ENCODE peak calls at places on chromosomes 11 and 22, in nine cellular contexts. U is RWPE2, V is HepG2, G is aorta, Y is psoas muscle, W is PC-3, Z is lower lobe of right lung, A is heart left ventricle, C is pancreas. K is an unnamed sample.

GRCh38 chr11:8251767-8252295 is 11.8 kb downstream of the LMO1 start:
- ATAC-seq in C (no peak), Z (no peak), V (no peak), Y (no peak), W (no peak), U (no peak), G (no peak), A (no peak), K (no peak)

GRCh38 chr11:65308281-65308891 is 6.3 kb upstream of the CDC42EP2 start:
- ATAC-seq in Y (no peak), U (peak), A (peak), G (no peak), W (peak), C (no peak), Z (peak), V (no peak), K (no peak)

GRCh38 chr11:66052664-66052982 is 459 bp downstream of the SF3B2 start:
- ATAC-seq in G (no peak), W (no peak), Y (no peak), C (no peak), A (no peak), Z (no peak), U (no peak), V (no peak), K (no peak)

GRCh38 chr22:24584871-24585411 is 7.9 kb downstream of the LRRC75B start:
- ATAC-seq in Y (no peak), W (no peak), G (no peak), C (no peak), Z (no peak), A (no peak), U (no peak), V (peak), K (no peak)

GRCh38 chr11:45859661-45860140 is 12.4 kb downstream of the CRY2 start:
- ATAC-seq in U (peak), A (peak), G (peak), Z (peak), W (no peak), Y (peak), C (peak), V (no peak), K (peak)

GRCh38 chr22:42190274-42190673 is 59.7 kb upstream of the CYP2D6 start:
- ATAC-seq in A (no peak), Z (no peak), Y (no peak), C (no peak), U (no peak), V (peak), G (no peak), W (no peak), K (no peak)

GRCh38 chr11:97814325-97814959 is 1206.3 kb upstream of the CNTN5 start:
- ATAC-seq in U (no peak), A (peak), Z (no peak), G (no peak), W (no peak), C (no peak), V (no peak), Y (no peak), K (no peak)

GRCh38 chr11:33413296-33413695 is 156.1 kb downstream of the HIPK3 start:
- ATAC-seq in Z (no peak), Y (no peak), C (no peak), G (no peak), A (no peak), V (no peak), U (no peak), W (no peak), K (no peak)

GRCh38 chr22:24813861-24814770 is 8.1 kb downstream of the SGSM1 start:
- ATAC-seq in G (no peak), C (no peak), V (no peak), A (no peak), U (no peak), Z (no peak), W (no peak), Y (no peak), K (no peak)

GRCh38 chr22:33984741-33985287 is 64.5 kb upstream of the LARGE1 start:
- ATAC-seq in W (no peak), V (no peak), Y (no peak), U (no peak), Z (no peak), A (no peak), C (no peak), G (no peak), K (no peak)

GRCh38 chr11:45161252-45162063 is 15.0 kb downstream of the PRDM11 start:
- ATAC-seq in W (no peak), G (peak), Z (no peak), A (peak), Y (peak), U (no peak), V (no peak), C (peak), K (peak)

GRCh38 chr11:46426233-46426991 is 34.8 kb upstream of the CHRM4 start:
- ATAC-seq in U (no peak), W (no peak), A (no peak), Y (no peak), V (no peak), G (no peak), C (no peak), Z (no peak), K (no peak)

GRCh38 chr22:29310065-29310862 is 3.8 kb downstream of the GAS2L1 start:
- ATAC-seq in G (peak), Y (no peak), Z (peak), C (peak), A (no peak), V (no peak), W (no peak), U (no peak), K (no peak)
- H3K4me3 ChIP-seq in G (no peak), Y (no peak), Z (no peak), C (no peak), A (peak), V (no peak), W (no peak), U (no peak), K (peak)

DNA sequence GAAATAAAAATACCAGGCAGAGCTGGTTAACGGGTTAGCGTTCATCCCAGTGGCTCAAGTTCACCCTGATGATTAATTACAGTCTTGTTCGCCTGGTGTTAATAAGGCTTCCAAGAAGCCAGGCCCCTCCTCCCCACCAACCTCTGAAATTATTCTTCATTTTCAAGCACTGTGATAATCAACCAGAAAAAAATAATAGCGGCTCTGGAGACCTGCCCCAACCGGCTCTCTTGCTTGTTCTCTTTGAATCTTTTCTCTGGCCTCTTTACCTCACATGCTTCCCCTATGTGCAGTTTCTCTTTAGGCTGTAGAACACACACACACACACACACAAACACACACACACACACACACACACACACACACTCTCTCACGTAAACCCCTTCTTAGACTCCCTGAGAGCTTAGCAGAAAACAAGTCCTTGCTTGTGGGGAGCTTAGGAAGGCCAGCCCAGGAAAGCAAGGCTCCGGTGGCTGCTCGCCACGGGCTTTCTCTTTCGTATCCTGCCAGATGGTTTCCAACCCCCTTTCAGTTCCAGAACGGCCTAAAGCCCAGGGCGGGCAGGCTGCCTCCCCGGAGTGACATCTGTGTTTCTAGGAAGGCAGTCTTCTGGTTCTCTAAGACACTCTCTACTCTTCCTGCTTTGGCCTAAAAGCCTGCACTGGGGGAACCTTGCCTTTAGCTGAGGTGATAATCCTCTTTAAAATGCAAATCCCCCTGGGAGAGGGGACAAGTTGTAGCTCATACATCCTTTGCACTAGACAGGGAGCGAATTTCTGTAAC is 106.4 kb upstream of the SESN3 start:
- ATAC-seq in W (no peak), U (peak), A (peak), V (no peak), C (no peak), G (peak), Z (peak), Y (peak), K (peak)
- H3K4me3 ChIP-seq in W (no peak), U (peak), A (no peak), V (no peak), C (no peak), G (no peak), Z (no peak), Y (peak), K (peak)

GRCh38 chr22:35542972-35543516 is 2.4 kb downstream of the RASD2 start:
- ATAC-seq in V (no peak), U (no peak), W (no peak), C (no peak), A (no peak), Z (no peak), Y (no peak), G (no peak), K (no peak)
- H3K4me3 ChIP-seq in V (no peak), U (no peak), W (no peak), C (no peak), A (peak), Z (peak), Y (peak), G (no peak), K (peak)

GRCh38 chr22:41184679-41185078 is 20.4 kb upstream of the L3MBTL2 start:
- ATAC-seq in A (no peak), C (no peak), V (no peak), W (no peak), Z (no peak), U (no peak), Y (no peak), G (no peak), K (no peak)
- H3K4me3 ChIP-seq in A (no peak), C (no peak), V (no peak), W (no peak), Z (no peak), U (no peak), Y (no peak), G (no peak), K (no peak)

GRCh38 chr22:19757985-19758895 is 2.3 kb upstream of the TBX1 start:
- ATAC-seq in W (no peak), C (no peak), Y (no peak), Z (no peak), G (no peak), V (peak), A (no peak), U (no peak), K (no peak)
- H3K4me3 ChIP-seq in W (no peak), C (no peak), Y (no peak), Z (peak), G (no peak), V (no peak), A (no peak), U (no peak), K (peak)